ENCODE peak calls at places on chromosomes 5 and 9, in seven cellular contexts. K is AG09319; N is stimulated activated CD4-positive, alpha-beta T cell treated with anti-CD3 and anti-CD28 coated beads, Interleukin-15, amount 100 ng/mL, for 24 hours; M is NCI-H1105; Q is Caki2; S is RCC 7860; D is ureter. Z is an unnamed sample.

GRCh38 chr9:137217276-137218211 is 4.5 kb downstream of the RNF208 start:
- DNase-seq in S (no peak), K (no peak), N (no peak), D (peak; percentile 90), M (peak; percentile 65), Q (peak; percentile 85), Z (no peak)

GRCh38 chr5:170218730-170219129 is 14.1 kb upstream of the C5orf58 start:
- DNase-seq in S (no peak), N (no peak), K (no peak), D (no peak), Q (no peak), M (no peak), Z (no peak)

GRCh38 chr9:132857031-132857430 is 21.1 kb downstream of the AK8 start:
- DNase-seq in M (no peak), S (no peak), D (peak; percentile 79), Q (no peak), K (peak; percentile 40), N (no peak), Z (no peak)

GRCh38 chr5:78587775-78588291 is 60.7 kb downstream of the LHFPL2 start:
- DNase-seq in N (no peak), S (no peak), D (no peak), M (no peak), K (peak; percentile 57), Q (no peak), Z (no peak)

GRCh38 chr5:151680944-151681427 is 5.7 kb downstream of the SPARC start:
- DNase-seq in M (no peak), S (no peak), K (no peak), N (no peak), Q (no peak), D (no peak), Z (no peak)

GRCh38 chr5:87048156-87048555 is 219.5 kb upstream of the RASA1 start:
- DNase-seq in Q (no peak), M (no peak), N (no peak), K (no peak), D (no peak), S (no peak), Z (no peak)

GRCh38 chr5:71475788-71476384 is 20.4 kb downstream of the BDP1 start:
- DNase-seq in K (no peak), Q (peak; percentile 26), D (no peak), S (no peak), N (no peak), M (no peak), Z (no peak)

GRCh38 chr9:97717866-97718265 is 20.7 kb upstream of the XPA start:
- DNase-seq in S (no peak), Q (no peak), D (no peak), N (no peak), K (no peak), M (no peak), Z (no peak)

GRCh38 chr9:92807757-92808725 is 43.4 kb upstream of the BICD2 start:
- DNase-seq in K (no peak), N (peak; percentile 51), S (no peak), D (no peak), M (peak; percentile 53), Q (no peak), Z (no peak)

Z was measured in kidney epithelial cell.